ENCODE peak calls at places on chromosomes 7 and 10, in six cellular contexts. One of them, this sample, is unnamed.

GRCh38 chr7:73839743-73840714 is 2.3 kb downstream of the METTL27 start:
- DNase-seq in cardiac muscle cell: no peak
- DNase-seq in mesothelial cell of epicardium: no peak
- DNase-seq in nephron progenitor cell: no peak
- DNase-seq in GM12865: no peak
- DNase-seq in lower leg skin: no peak
- DNase-seq in this sample: no peak

GRCh38 chr7:28688651-28689050 is 269.5 kb downstream of the TRIL start:
- DNase-seq in GM12865: no peak
- DNase-seq in nephron progenitor cell: no peak
- DNase-seq in mesothelial cell of epicardium: no peak
- DNase-seq in lower leg skin: no peak
- DNase-seq in cardiac muscle cell: peak; percentile 60
- DNase-seq in this sample: no peak

GRCh38 chr7:150665882-150666281 is 19.6 kb upstream of the GIMAP2 start:
- DNase-seq in cardiac muscle cell: no peak
- DNase-seq in mesothelial cell of epicardium: no peak
- DNase-seq in lower leg skin: no peak
- DNase-seq in GM12865: no peak
- DNase-seq in nephron progenitor cell: no peak
- DNase-seq in this sample: no peak

GRCh38 chr7:112452102-112452888 is 2.0 kb downstream of the IFRD1 start:
- DNase-seq in mesothelial cell of epicardium: no peak
- DNase-seq in cardiac muscle cell: peak; percentile 72
- DNase-seq in nephron progenitor cell: peak; percentile 47
- DNase-seq in GM12865: peak; percentile 15
- DNase-seq in lower leg skin: peak; percentile 95
- DNase-seq in this sample: no peak

GRCh38 chr10:79246606-79247275 is 100.5 kb upstream of the PPIF start:
- DNase-seq in GM12865: no peak
- DNase-seq in cardiac muscle cell: peak; percentile 73
- DNase-seq in mesothelial cell of epicardium: no peak
- DNase-seq in lower leg skin: peak; percentile 96
- DNase-seq in nephron progenitor cell: no peak
- DNase-seq in this sample: no peak

GRCh38 chr10:43404675-43405221 is 4.2 kb downstream of the HNRNPF start:
- DNase-seq in GM12865: no peak
- DNase-seq in mesothelial cell of epicardium: no peak
- DNase-seq in cardiac muscle cell: no peak
- DNase-seq in nephron progenitor cell: no peak
- DNase-seq in lower leg skin: peak; percentile 45
- DNase-seq in this sample: no peak

GRCh38 chr7:126840869-126841268 is 411.9 kb downstream of the GRM8 start:
- DNase-seq in cardiac muscle cell: no peak
- DNase-seq in lower leg skin: no peak
- DNase-seq in GM12865: no peak
- DNase-seq in nephron progenitor cell: no peak
- DNase-seq in mesothelial cell of epicardium: no peak
- DNase-seq in this sample: no peak

GRCh38 chr7:151260471-151260870 is 12.0 kb upstream of the SMARCD3 start:
- DNase-seq in mesothelial cell of epicardium: no peak
- DNase-seq in GM12865: no peak
- DNase-seq in nephron progenitor cell: no peak
- DNase-seq in lower leg skin: no peak
- DNase-seq in cardiac muscle cell: no peak
- DNase-seq in this sample: no peak

GRCh38 chr7:131568953-131569352 is 12.5 kb upstream of the PODXL start:
- DNase-seq in nephron progenitor cell: no peak
- DNase-seq in GM12865: no peak
- DNase-seq in lower leg skin: no peak
- DNase-seq in cardiac muscle cell: no peak
- DNase-seq in mesothelial cell of epicardium: no peak
- DNase-seq in this sample: no peak

GRCh38 chr10:97079157-97079435 is 106.7 kb downstream of the SLIT1 start:
- DNase-seq in cardiac muscle cell: no peak
- DNase-seq in lower leg skin: no peak
- DNase-seq in GM12865: no peak
- DNase-seq in nephron progenitor cell: no peak
- DNase-seq in mesothelial cell of epicardium: no peak
- DNase-seq in this sample: no peak

GRCh38 chr10:52644678-52645434 is 127.7 kb downstream of the MBL2 start:
- DNase-seq in GM12865: peak; percentile 41
- DNase-seq in lower leg skin: no peak
- DNase-seq in mesothelial cell of epicardium: peak; percentile 49
- DNase-seq in nephron progenitor cell: peak; percentile 37
- DNase-seq in cardiac muscle cell: peak; percentile 75
- DNase-seq in this sample: peak; percentile 41

GRCh38 chr7:69205576-69205975 is 392.7 kb upstream of the AUTS2 start:
- DNase-seq in GM12865: no peak
- DNase-seq in nephron progenitor cell: no peak
- DNase-seq in mesothelial cell of epicardium: no peak
- DNase-seq in cardiac muscle cell: no peak
- DNase-seq in lower leg skin: no peak
- DNase-seq in this sample: no peak

GRCh38 chr7:44769381-44770209 is 20.9 kb downstream of the ZMIZ2 start:
- DNase-seq in lower leg skin: no peak
- DNase-seq in nephron progenitor cell: no peak
- DNase-seq in cardiac muscle cell: peak; percentile 66
- DNase-seq in mesothelial cell of epicardium: no peak
- DNase-seq in GM12865: peak; percentile 87
- DNase-seq in this sample: no peak

GRCh38 chr10:62388328-62388727 is 14.2 kb downstream of the ZNF365 start:
- DNase-seq in cardiac muscle cell: no peak
- DNase-seq in lower leg skin: no peak
- DNase-seq in GM12865: no peak
- DNase-seq in nephron progenitor cell: no peak
- DNase-seq in mesothelial cell of epicardium: no peak
- DNase-seq in this sample: no peak

DNA sequence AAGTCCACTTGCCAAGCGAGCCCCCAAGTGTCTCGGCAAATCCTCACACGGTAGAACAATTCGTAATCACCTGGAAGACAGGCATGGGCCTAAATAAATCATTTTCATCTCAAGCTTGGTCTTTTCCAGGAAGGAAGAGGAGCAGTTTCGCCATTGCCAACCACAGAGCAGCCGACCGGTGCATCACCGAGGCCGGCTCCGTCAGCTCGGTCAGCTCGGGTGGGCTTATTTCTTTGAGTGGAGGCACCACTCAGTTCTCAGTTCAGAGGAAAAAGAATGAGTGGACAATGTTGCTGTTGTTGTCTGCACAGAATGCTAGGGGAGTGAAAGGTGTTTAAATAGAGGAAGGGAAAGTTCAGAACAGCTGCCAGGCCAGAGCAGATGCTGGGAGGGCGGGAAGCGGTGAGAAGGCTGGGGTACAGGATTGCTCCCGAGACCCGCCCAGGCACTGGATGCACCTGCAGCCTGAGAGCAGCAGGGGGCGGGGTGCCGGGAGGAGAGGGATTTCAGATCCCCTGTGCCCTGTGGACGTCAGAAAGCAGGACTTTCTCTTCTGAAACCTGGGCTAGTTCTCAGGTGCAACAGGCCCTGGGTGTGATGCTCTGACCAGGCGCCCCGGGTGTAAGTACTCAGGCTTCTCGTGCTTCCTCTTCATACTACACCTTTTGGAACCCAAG is 17.7 kb upstream of the IGFBP3 start:
- DNase-seq in cardiac muscle cell: no peak
- DNase-seq in nephron progenitor cell: peak; percentile 25
- DNase-seq in GM12865: no peak
- DNase-seq in lower leg skin: no peak
- DNase-seq in mesothelial cell of epicardium: no peak
- DNase-seq in this sample: no peak
- TF ChIP-seq CTCF in cardiac muscle cell: no peak
- TF ChIP-seq CTCF in nephron progenitor cell: peak; percentile 36
- TF ChIP-seq CTCF in GM12865: peak; percentile 11
- TF ChIP-seq CTCF in lower leg skin: no peak
- TF ChIP-seq CTCF in mesothelial cell of epicardium: no peak
- TF ChIP-seq CTCF in this sample: no peak

DNA sequence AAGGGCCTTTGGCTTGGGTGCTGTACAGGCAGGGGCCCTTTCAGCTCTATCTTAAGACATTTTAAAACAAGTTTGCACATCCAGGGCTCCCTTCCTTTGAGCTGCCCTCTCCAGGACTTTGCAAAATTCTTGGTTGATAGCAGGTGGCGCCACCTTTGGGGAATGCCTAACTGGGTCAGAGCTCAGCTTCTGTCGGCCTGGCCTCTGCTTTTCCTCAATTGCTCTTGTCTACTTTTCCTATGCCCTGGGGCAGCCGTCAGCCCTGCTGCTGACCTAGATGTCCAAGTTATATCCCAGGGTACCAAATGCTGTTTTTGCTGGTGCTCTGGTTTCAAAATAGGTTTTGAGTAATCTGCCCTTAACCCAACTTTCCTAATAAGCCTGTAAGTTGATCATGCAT is 65.8 kb downstream of the APBB1IP start:
- DNase-seq in cardiac muscle cell: no peak
- DNase-seq in GM12865: peak; percentile 35
- DNase-seq in mesothelial cell of epicardium: no peak
- DNase-seq in lower leg skin: no peak
- DNase-seq in nephron progenitor cell: no peak
- DNase-seq in this sample: no peak
- TF ChIP-seq CTCF in cardiac muscle cell: no peak
- TF ChIP-seq CTCF in GM12865: peak; percentile 28
- TF ChIP-seq CTCF in mesothelial cell of epicardium: no peak
- TF ChIP-seq CTCF in lower leg skin: no peak
- TF ChIP-seq CTCF in nephron progenitor cell: no peak
- TF ChIP-seq CTCF in this sample: no peak

GRCh38 chr10:49079072-49079471 is 36.2 kb downstream of the VSTM4 start:
- DNase-seq in mesothelial cell of epicardium: no peak
- DNase-seq in cardiac muscle cell: no peak
- DNase-seq in nephron progenitor cell: no peak
- DNase-seq in lower leg skin: no peak
- DNase-seq in GM12865: no peak
- DNase-seq in this sample: peak; percentile 14
- TF ChIP-seq CTCF in mesothelial cell of epicardium: no peak
- TF ChIP-seq CTCF in cardiac muscle cell: no peak
- TF ChIP-seq CTCF in nephron progenitor cell: no peak
- TF ChIP-seq CTCF in lower leg skin: no peak
- TF ChIP-seq CTCF in GM12865: no peak
- TF ChIP-seq CTCF in this sample: no peak

GRCh38 chr7:1579481-1580421 is 9.9 kb upstream of the PSMG3 start:
- DNase-seq in cardiac muscle cell: peak; percentile 70
- DNase-seq in mesothelial cell of epicardium: peak; percentile 84
- DNase-seq in GM12865: peak; percentile 59
- DNase-seq in nephron progenitor cell: peak; percentile 87
- DNase-seq in lower leg skin: peak; percentile 93
- DNase-seq in this sample: peak; percentile 68
- TF ChIP-seq CTCF in cardiac muscle cell: peak; percentile 84
- TF ChIP-seq CTCF in mesothelial cell of epicardium: peak; percentile 55
- TF ChIP-seq CTCF in GM12865: peak; percentile 90
- TF ChIP-seq CTCF in nephron progenitor cell: peak; percentile 83
- TF ChIP-seq CTCF in lower leg skin: no peak
- TF ChIP-seq CTCF in this sample: peak; percentile 82

GRCh38 chr7:42237162-42237821 is at the start of gene GLI3:
- DNase-seq in nephron progenitor cell: peak; percentile 91
- DNase-seq in mesothelial cell of epicardium: peak; percentile 86
- DNase-seq in cardiac muscle cell: peak; percentile 97
- DNase-seq in lower leg skin: peak; percentile 97
- DNase-seq in GM12865: peak; percentile 70
- DNase-seq in this sample: peak; percentile 80
- TF ChIP-seq CTCF in nephron progenitor cell: no peak
- TF ChIP-seq CTCF in mesothelial cell of epicardium: no peak
- TF ChIP-seq CTCF in cardiac muscle cell: peak; percentile 35
- TF ChIP-seq CTCF in lower leg skin: no peak
- TF ChIP-seq CTCF in GM12865: no peak
- TF ChIP-seq CTCF in this sample: no peak

GRCh38 chr7:118250860-118251494 is 26.5 kb downstream of the ANKRD7 start:
- DNase-seq in mesothelial cell of epicardium: no peak
- DNase-seq in nephron progenitor cell: no peak
- DNase-seq in cardiac muscle cell: no peak
- DNase-seq in GM12865: no peak
- DNase-seq in lower leg skin: no peak
- DNase-seq in this sample: no peak
- TF ChIP-seq CTCF in mesothelial cell of epicardium: peak; percentile 67
- TF ChIP-seq CTCF in nephron progenitor cell: no peak
- TF ChIP-seq CTCF in cardiac muscle cell: peak; percentile 3
- TF ChIP-seq CTCF in GM12865: no peak
- TF ChIP-seq CTCF in lower leg skin: no peak
- TF ChIP-seq CTCF in this sample: no peak

DNA sequence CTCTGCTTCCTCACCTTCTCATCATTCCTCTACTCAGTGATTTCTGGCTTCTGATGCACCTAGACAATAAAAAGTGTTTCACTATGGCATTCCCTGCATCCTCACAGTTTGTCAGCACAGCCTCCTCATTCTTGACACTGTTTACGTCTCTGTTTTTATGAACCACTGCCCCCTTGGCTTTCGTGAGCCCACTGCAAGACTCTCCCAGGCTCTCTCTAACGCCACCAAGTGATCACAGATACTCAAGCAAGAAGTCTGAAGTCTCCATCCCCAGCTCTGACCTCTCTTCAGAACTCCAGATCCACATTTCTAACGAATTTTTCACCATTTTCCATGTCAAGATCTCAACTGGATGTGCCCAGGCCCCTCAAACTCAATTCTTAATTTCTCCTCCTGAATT is 8.9 kb downstream of the SLC16A9 start:
- DNase-seq in mesothelial cell of epicardium: no peak
- DNase-seq in lower leg skin: no peak
- DNase-seq in GM12865: no peak
- DNase-seq in cardiac muscle cell: no peak
- DNase-seq in nephron progenitor cell: no peak
- DNase-seq in this sample: no peak
- TF ChIP-seq CTCF in mesothelial cell of epicardium: no peak
- TF ChIP-seq CTCF in lower leg skin: no peak
- TF ChIP-seq CTCF in GM12865: no peak
- TF ChIP-seq CTCF in cardiac muscle cell: no peak
- TF ChIP-seq CTCF in nephron progenitor cell: peak; percentile 20
- TF ChIP-seq CTCF in this sample: no peak

This sample was measured in lung.